ENCODE peak calls at places on chromosomes 12 and 14, in four cellular contexts. L, E, M and X are unnamed samples. For H3K36me3, the result is how much of the 10 kb centered on the place peaks cover.

GRCh38 chr14:99075771-99076370 is 196.1 kb downstream of the BCL11B start:
- DNase-seq in L (no peak), E (peak), M (no peak), X (peak)

GRCh38 chr12:13223941-13224340 is 27.4 kb downstream of the EMP1 start:
- DNase-seq in L (no peak), E (no peak), M (no peak), X (no peak)

GRCh38 chr12:49187184-49187583 is 1.7 kb downstream of the TUBA1A start:
- DNase-seq in L (no peak), E (peak), M (no peak), X (peak)

GRCh38 chr12:121267822-121268221 is 28.7 kb downstream of the CAMKK2 start:
- DNase-seq in L (no peak), E (no peak), M (no peak), X (no peak)

GRCh38 chr12:50387972-50388478 is 8.4 kb downstream of the FAM186A start:
- DNase-seq in L (no peak), E (no peak), M (no peak), X (no peak)

GRCh38 chr12:100031821-100032220 is 47.1 kb upstream of the ANKS1B start:
- DNase-seq in L (no peak), E (no peak), M (no peak), X (no peak)

GRCh38 chr12:112294793-112295192 is 87.4 kb downstream of the HECTD4 start:
- DNase-seq in L (no peak), E (no peak), M (peak), X (no peak)

GRCh38 chr12:68264864-68265256 is 11.5 kb upstream of the IL22 start:
- DNase-seq in L (no peak), E (peak), M (no peak), X (no peak)

GRCh38 chr14:65849558-65849957 is 437.0 kb downstream of the FUT8 start:
- DNase-seq in L (peak), E (no peak), M (no peak), X (no peak)

GRCh38 chr12:54032627-54033100 is at the start of gene HOXC5:
- DNase-seq in L (peak), E (peak), M (peak), X (peak)

GRCh38 chr12:32944195-32944594 is 47.6 kb upstream of the PKP2 start:
- DNase-seq in L (no peak), E (peak), M (no peak), X (no peak)

DNA sequence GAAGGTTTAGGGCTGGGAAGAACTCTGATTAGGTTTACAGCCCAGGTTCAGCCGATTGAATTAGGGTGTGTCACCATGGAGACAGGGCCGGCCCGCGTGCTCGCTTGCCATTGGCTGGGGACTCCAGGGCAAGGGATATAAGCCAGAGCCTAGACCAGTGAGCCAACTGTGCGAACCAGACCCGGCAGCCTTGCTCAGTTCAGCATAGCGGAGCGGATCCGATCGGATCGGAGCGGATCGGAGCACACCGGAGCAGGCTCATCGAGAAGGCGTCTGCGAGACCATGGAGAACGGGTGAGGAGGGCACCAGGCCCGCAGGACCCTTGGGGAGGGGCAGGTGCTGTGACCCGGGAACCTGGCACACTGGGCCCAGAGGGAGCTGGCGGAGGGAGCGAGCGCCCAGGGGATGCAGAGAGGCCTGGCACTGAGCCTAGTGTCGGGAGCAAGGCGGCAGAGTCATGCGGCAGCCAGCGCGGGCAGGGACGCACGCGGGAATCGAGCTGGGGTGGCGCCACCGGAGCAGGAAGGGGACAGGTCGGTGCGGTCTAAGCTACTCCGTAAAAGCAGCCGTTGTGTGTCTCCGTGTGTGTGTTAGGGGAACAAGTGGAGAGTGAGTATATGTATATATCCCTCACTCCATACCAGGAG is at the start of gene PNP:
- DNase-seq in L (peak), E (peak), M (peak), X (peak)
- H3K27ac ChIP-seq in L (peak), E (peak), M (peak), X (peak)

DNA sequence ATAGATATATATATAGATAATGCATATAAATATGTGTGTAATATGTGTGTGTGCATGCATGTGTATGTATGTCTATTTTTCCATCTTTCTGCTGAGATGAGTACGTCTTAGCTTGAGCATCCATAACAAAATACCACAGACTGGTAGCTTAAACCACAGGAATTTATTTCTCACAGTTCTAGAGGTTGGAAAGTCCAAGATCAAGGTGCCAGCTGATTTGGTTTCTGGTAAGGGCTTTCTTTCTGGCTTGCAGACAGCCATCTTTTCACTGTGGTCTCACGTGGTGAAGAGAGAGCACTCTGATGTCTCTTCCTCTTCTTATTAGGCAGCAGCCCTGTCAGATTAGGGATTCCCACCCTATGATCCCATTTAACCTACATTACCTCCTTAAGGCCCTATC is 47.3 kb downstream of the ACSM4 start:
- DNase-seq in L (no peak), E (peak), M (no peak), X (no peak)
- H3K9ac ChIP-seq in L (no peak), E (no peak), M (no peak), X (no peak)

GRCh38 chr12:110369992-110370391 is 33.5 kb downstream of the ANAPC7 start:
- DNase-seq in L (no peak), E (no peak), M (no peak), X (no peak)

GRCh38 chr12:110372056-110372425 is 31.5 kb downstream of the ANAPC7 start:
- DNase-seq in L (no peak), E (no peak), M (no peak), X (no peak)

GRCh38 chr12:110373025-110373876 is 30.3 kb downstream of the ANAPC7 start:
- DNase-seq in L (no peak), E (no peak), M (no peak), X (no peak)

GRCh38 chr12:110370732-110371141 is 32.8 kb downstream of the ANAPC7 start:
- DNase-seq in L (no peak), E (peak), M (no peak), X (no peak)

GRCh38 chr12:110371408-110372055 is 32.0 kb downstream of the ANAPC7 start:
- DNase-seq in L (no peak), E (peak), M (no peak), X (no peak)
- H3K36me3 ChIP-seq in L (half or more), E (under half), M (under half), X (under half)

GRCh38 chr12:1050059-1050707 is 59.2 kb downstream of the ERC1 start:
- DNase-seq in L (no peak), E (no peak), M (no peak), X (no peak)

GRCh38 chr12:1056390-1056789 is 65.4 kb downstream of the ERC1 start:
- DNase-seq in L (no peak), E (no peak), M (no peak), X (no peak)

GRCh38 chr12:1054103-1054838 is 63.2 kb downstream of the ERC1 start:
- DNase-seq in L (no peak), E (no peak), M (no peak), X (no peak)

GRCh38 chr12:1058423-1058822 is 67.4 kb downstream of the ERC1 start:
- DNase-seq in L (no peak), E (no peak), M (no peak), X (no peak)

GRCh38 chr12:1053690-1054089 is 62.7 kb downstream of the ERC1 start:
- DNase-seq in L (no peak), E (no peak), M (no peak), X (no peak)
- H3K27ac ChIP-seq in L (no peak), E (no peak), M (no peak), X (no peak)

DNA sequence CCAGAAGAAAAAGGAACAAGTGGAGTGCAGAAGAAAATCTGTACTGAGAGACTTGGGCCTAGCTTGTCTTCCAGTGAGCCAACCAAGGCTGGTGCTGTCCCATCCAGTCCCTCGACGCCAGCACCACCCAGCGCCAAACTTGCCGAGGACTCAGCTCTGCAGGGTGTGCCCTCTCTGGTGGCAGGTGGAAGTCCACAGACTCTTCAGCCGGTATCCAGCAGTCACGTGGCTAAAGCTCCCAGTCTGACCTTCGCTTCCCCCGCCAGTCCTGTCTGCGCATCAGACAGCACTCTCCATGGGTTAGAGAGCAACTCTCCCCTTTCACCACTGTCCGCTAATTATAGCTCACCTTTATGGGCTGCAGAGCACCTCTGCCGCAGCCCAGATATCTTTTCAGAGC is 15.6 kb downstream of the CIPC start:
- DNase-seq in L (no peak), E (no peak), M (no peak), X (peak)
- H3K9ac ChIP-seq in L (no peak), E (no peak), M (no peak), X (no peak)

GRCh38 chr14:56752428-56752827 is 57.9 kb downstream of the OTX2 start:
- DNase-seq in L (no peak), E (no peak), M (no peak), X (no peak)

GRCh38 chr14:56754966-56755365 is 55.3 kb downstream of the OTX2 start:
- DNase-seq in L (no peak), E (no peak), M (no peak), X (no peak)

DNA sequence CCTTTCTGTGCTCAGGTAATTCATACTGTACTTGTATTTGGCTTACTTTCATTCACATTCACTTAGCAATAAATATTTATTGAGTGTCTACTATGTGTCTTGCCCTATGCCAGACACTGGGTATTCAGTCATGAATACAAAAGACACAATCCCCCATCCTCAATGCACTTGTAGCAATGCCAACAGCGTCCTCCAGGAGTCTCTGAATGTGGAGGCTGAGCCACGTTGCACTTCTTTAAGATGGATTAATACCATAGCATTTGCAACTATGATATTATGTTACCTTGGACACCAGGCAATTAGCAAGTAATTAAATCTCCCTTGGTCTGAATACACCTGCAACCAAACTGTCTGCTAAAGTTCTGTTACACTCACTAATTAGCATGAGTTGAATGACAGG is 58.8 kb downstream of the OTX2 start:
- DNase-seq in L (no peak), E (no peak), M (no peak), X (no peak)
- H3K36me3 ChIP-seq in L (under half), E (under half), M (under half), X (under half)

GRCh38 chr14:102502571-102502970 is 7.0 kb downstream of the ANKRD9 start:
- DNase-seq in L (no peak), E (no peak), M (no peak), X (no peak)
- H3K27ac ChIP-seq in L (no peak), E (no peak), M (no peak), X (no peak)